ENCODE peak calls at places on chromosomes 16 and 17, in four cellular contexts. One of them, this sample, is unnamed.

GRCh38 chr17:39167492-39167891 is 1.5 kb upstream of the ARL5C start:
- DNase-seq in T-helper 2 cell: peak; percentile 36
- DNase-seq in NCI-H524: peak; percentile 95
- DNase-seq in islet precursor cell: peak; percentile 53
- DNase-seq in this sample: peak; percentile 31

GRCh38 chr17:8707232-8707590 is 37.4 kb downstream of the CCDC42 start:
- DNase-seq in T-helper 2 cell: no peak
- DNase-seq in NCI-H524: no peak
- DNase-seq in islet precursor cell: no peak
- DNase-seq in this sample: peak; percentile 50

GRCh38 chr17:13297198-13297597 is 279.4 kb upstream of the ELAC2 start:
- DNase-seq in T-helper 2 cell: no peak
- DNase-seq in NCI-H524: no peak
- DNase-seq in islet precursor cell: no peak
- DNase-seq in this sample: no peak

GRCh38 chr16:74743045-74743667 is 31.5 kb downstream of the FA2H start:
- DNase-seq in T-helper 2 cell: no peak
- DNase-seq in NCI-H524: no peak
- DNase-seq in islet precursor cell: no peak
- DNase-seq in this sample: no peak

GRCh38 chr17:80279895-80280294 is 19.2 kb downstream of the RNF213 start:
- DNase-seq in T-helper 2 cell: no peak
- DNase-seq in NCI-H524: no peak
- DNase-seq in islet precursor cell: no peak
- DNase-seq in this sample: peak; percentile 92

GRCh38 chr16:85520853-85521736 is 92.0 kb upstream of the GSE1 start:
- DNase-seq in T-helper 2 cell: no peak
- DNase-seq in NCI-H524: no peak
- DNase-seq in islet precursor cell: peak; percentile 89
- DNase-seq in this sample: no peak

GRCh38 chr16:11100239-11100750 is 155.7 kb downstream of the SOCS1 start:
- DNase-seq in T-helper 2 cell: peak; percentile 96
- DNase-seq in NCI-H524: peak; percentile 23
- DNase-seq in islet precursor cell: peak; percentile 83
- DNase-seq in this sample: peak; percentile 51

GRCh38 chr17:41812176-41813038 is at the start of gene FKBP10:
- DNase-seq in T-helper 2 cell: peak; percentile 34
- DNase-seq in NCI-H524: peak; percentile 81
- DNase-seq in islet precursor cell: peak; percentile 98
- DNase-seq in this sample: peak; percentile 96

GRCh38 chr16:71895679-71896385 is 501 bp downstream of the IST1 start:
- DNase-seq in T-helper 2 cell: peak; percentile 54
- DNase-seq in NCI-H524: peak; percentile 29
- DNase-seq in islet precursor cell: peak; percentile 63
- DNase-seq in this sample: peak; percentile 59

GRCh38 chr16:70306880-70307279 is 7.9 kb downstream of the DDX19B start:
- DNase-seq in T-helper 2 cell: no peak
- DNase-seq in NCI-H524: no peak
- DNase-seq in islet precursor cell: no peak
- DNase-seq in this sample: no peak

GRCh38 chr16:16166952-16167351 is 56.3 kb downstream of the ABCC6 start:
- DNase-seq in T-helper 2 cell: no peak
- DNase-seq in NCI-H524: no peak
- DNase-seq in islet precursor cell: no peak
- DNase-seq in this sample: no peak

GRCh38 chr17:1787301-1787902 is 25.5 kb downstream of the SERPINF1 start:
- DNase-seq in T-helper 2 cell: no peak
- DNase-seq in NCI-H524: no peak
- DNase-seq in islet precursor cell: peak; percentile 98
- DNase-seq in this sample: peak; percentile 93

GRCh38 chr16:5649762-5650445 is 552.3 kb upstream of the EEF2KMT start:
- DNase-seq in T-helper 2 cell: no peak
- DNase-seq in NCI-H524: no peak
- DNase-seq in islet precursor cell: no peak
- DNase-seq in this sample: no peak

GRCh38 chr17:29617481-29618271 is 5.0 kb downstream of the CORO6 start:
- DNase-seq in T-helper 2 cell: peak; percentile 93
- DNase-seq in NCI-H524: peak; percentile 46
- DNase-seq in islet precursor cell: peak; percentile 93
- DNase-seq in this sample: peak; percentile 87

GRCh38 chr17:75559958-75560533 is 27.6 kb upstream of the MYO15B start:
- DNase-seq in T-helper 2 cell: no peak
- DNase-seq in NCI-H524: no peak
- DNase-seq in islet precursor cell: no peak
- DNase-seq in this sample: no peak

GRCh38 chr17:32483451-32484019 is 3.3 kb upstream of the CDK5R1 start:
- DNase-seq in T-helper 2 cell: peak; percentile 53
- DNase-seq in NCI-H524: peak; percentile 66
- DNase-seq in islet precursor cell: peak; percentile 88
- DNase-seq in this sample: peak; percentile 88

GRCh38 chr17:59963738-59964454 is 644 bp downstream of the RNFT1 start:
- DNase-seq in T-helper 2 cell: peak; percentile 65
- DNase-seq in NCI-H524: peak; percentile 35
- DNase-seq in islet precursor cell: peak; percentile 74
- DNase-seq in this sample: peak; percentile 53

GRCh38 chr17:59454633-59455105 is 110.7 kb upstream of the DHX40 start:
- DNase-seq in T-helper 2 cell: no peak
- DNase-seq in NCI-H524: no peak
- DNase-seq in islet precursor cell: no peak
- DNase-seq in this sample: no peak

GRCh38 chr17:43175213-43176118 is 4.5 kb downstream of the NBR1 start:
- DNase-seq in T-helper 2 cell: no peak
- DNase-seq in NCI-H524: no peak
- DNase-seq in islet precursor cell: no peak
- DNase-seq in this sample: peak; percentile 62

GRCh38 chr16:56423584-56424403 is 1.6 kb downstream of the AMFR start:
- DNase-seq in T-helper 2 cell: peak; percentile 28
- DNase-seq in NCI-H524: no peak
- DNase-seq in islet precursor cell: no peak
- DNase-seq in this sample: no peak

GRCh38 chr16:81784042-81784785 is 5.1 kb downstream of the PLCG2 start:
- DNase-seq in T-helper 2 cell: no peak
- DNase-seq in NCI-H524: no peak
- DNase-seq in islet precursor cell: no peak
- DNase-seq in this sample: no peak

GRCh38 chr17:9928601-9929341 is 23.7 kb upstream of the RCVRN start:
- DNase-seq in T-helper 2 cell: no peak
- DNase-seq in NCI-H524: peak; percentile 92
- DNase-seq in islet precursor cell: peak; percentile 88
- DNase-seq in this sample: peak; percentile 75

GRCh38 chr16:80968386-80969113 is 38.1 kb downstream of the CMC2 start:
- DNase-seq in T-helper 2 cell: no peak
- DNase-seq in NCI-H524: no peak
- DNase-seq in islet precursor cell: no peak
- DNase-seq in this sample: no peak

GRCh38 chr17:56373981-56374380 is 219.5 kb upstream of the NOG start:
- DNase-seq in T-helper 2 cell: no peak
- DNase-seq in NCI-H524: no peak
- DNase-seq in islet precursor cell: no peak
- DNase-seq in this sample: no peak

GRCh38 chr17:71966055-71966454 is 154.8 kb upstream of the SOX9 start:
- DNase-seq in T-helper 2 cell: no peak
- DNase-seq in NCI-H524: no peak
- DNase-seq in islet precursor cell: no peak
- DNase-seq in this sample: no peak

GRCh38 chr17:57735707-57736106 is 9.4 kb downstream of the CCDC182 start:
- DNase-seq in T-helper 2 cell: no peak
- DNase-seq in NCI-H524: peak; percentile 72
- DNase-seq in islet precursor cell: peak; percentile 80
- DNase-seq in this sample: no peak

GRCh38 chr17:35801583-35802224 is 6.3 kb upstream of the MMP28 start:
- DNase-seq in T-helper 2 cell: peak; percentile 11
- DNase-seq in NCI-H524: peak; percentile 48
- DNase-seq in islet precursor cell: peak; percentile 97
- DNase-seq in this sample: peak; percentile 38

GRCh38 chr17:54749157-54749556 is 151.5 kb upstream of the TOM1L1 start:
- DNase-seq in T-helper 2 cell: no peak
- DNase-seq in NCI-H524: peak; percentile 17
- DNase-seq in islet precursor cell: peak; percentile 65
- DNase-seq in this sample: no peak

GRCh38 chr17:44901323-44901965 is 2.2 kb upstream of the EFTUD2 start:
- DNase-seq in T-helper 2 cell: no peak
- DNase-seq in NCI-H524: peak; percentile 66
- DNase-seq in islet precursor cell: no peak
- DNase-seq in this sample: peak; percentile 49

This sample was measured in GM03348.